ENCODE peak calls at places on chromosomes 4 and X, in nine cellular contexts. W is left ventricle myocardium inferior; I is brain microvascular endothelial cell; C is DMS53; K is CD8-positive, alpha-beta memory T cell; Q is DMS 273 treated with DMSO at 0.1 percent for 48 hours; M is WTC11; O is left cardiac atrium; X is NCI-H774. T is an unnamed sample.

GRCh38 chr4:144591401-144591800 is 54.6 kb upstream of the HHIP start:
- DNase-seq in M (no peak), C (peak; percentile 80), Q (no peak), W (no peak), X (peak; percentile 16), O (no peak), I (peak; percentile 59), K (no peak), T (no peak)

GRCh38 chr4:163544407-163545038 is 50.0 kb downstream of the TMA16 start:
- DNase-seq in C (peak; percentile 68), Q (peak; percentile 19), W (peak; percentile 43), X (peak; percentile 8), I (peak; percentile 35), M (peak; percentile 64), K (peak; percentile 64), O (peak; percentile 56), T (peak; percentile 70)

GRCh38 chr4:26807330-26807729 is 53.3 kb upstream of the STIM2 start:
- DNase-seq in O (no peak), Q (no peak), I (no peak), W (no peak), K (no peak), C (no peak), M (no peak), X (no peak), T (no peak)

GRCh38 chr4:110454456-110454855 is 21.5 kb upstream of the ENPEP start:
- DNase-seq in X (no peak), C (no peak), K (no peak), I (no peak), Q (no peak), W (no peak), M (no peak), O (no peak), T (no peak)

GRCh38 chrX:47232803-47233332 is at the start of gene USP11:
- DNase-seq in I (peak; percentile 10), K (peak; percentile 85), O (peak; percentile 47), X (peak; percentile 18), Q (no peak), W (no peak), C (peak; percentile 80), M (peak; percentile 38), T (peak; percentile 27)

GRCh38 chr4:162408309-162408708 is 244.5 kb upstream of the FSTL5 start:
- DNase-seq in I (no peak), C (peak; percentile 63), W (no peak), O (no peak), Q (no peak), K (no peak), M (no peak), X (no peak), T (no peak)

GRCh38 chr4:8427761-8428287 is 12.7 kb downstream of the ACOX3 start:
- DNase-seq in K (no peak), M (no peak), C (peak; percentile 73), I (peak; percentile 43), W (peak; percentile 37), X (no peak), O (peak; percentile 61), Q (no peak), T (no peak)

GRCh38 chr4:62014982-62015739 is 815.0 kb downstream of the ADGRL3 start:
- DNase-seq in X (no peak), O (no peak), Q (no peak), K (no peak), C (no peak), W (no peak), I (no peak), M (no peak), T (no peak)

GRCh38 chr4:147628415-147628814 is 11.2 kb downstream of the TMEM184C start:
- DNase-seq in O (no peak), Q (no peak), M (no peak), K (no peak), X (no peak), C (no peak), I (no peak), W (no peak), T (no peak)

GRCh38 chr4:138341739-138342415 is 99.7 kb upstream of the SLC7A11 start:
- DNase-seq in I (no peak), W (no peak), O (no peak), M (no peak), K (no peak), C (no peak), X (no peak), Q (no peak), T (no peak)

GRCh38 chrX:117301086-117301485 is 815.5 kb downstream of the KLHL13 start:
- DNase-seq in Q (no peak), O (no peak), M (no peak), I (no peak), X (no peak), K (no peak), C (no peak), W (no peak), T (no peak)

GRCh38 chr4:99887837-99888236 is 6.4 kb downstream of the LAMTOR3 start:
- DNase-seq in I (no peak), Q (no peak), X (no peak), M (no peak), W (no peak), K (no peak), O (no peak), C (no peak), T (no peak)

GRCh38 chrX:123422875-123423274 is 238.8 kb downstream of the GRIA3 start:
- DNase-seq in X (no peak), M (peak; percentile 11), O (no peak), K (no peak), I (peak; percentile 19), W (no peak), C (peak; percentile 64), Q (no peak), T (peak; percentile 16)

GRCh38 chr4:170026253-170026991 is at the start of gene MFAP3L:
- DNase-seq in Q (peak; percentile 45), X (peak; percentile 73), K (peak; percentile 82), I (peak; percentile 81), M (peak; percentile 88), O (peak; percentile 91), W (peak; percentile 90), C (peak; percentile 95), T (peak; percentile 89)

GRCh38 chr4:37891221-37892159 is 606 bp downstream of the TBC1D1 start:
- DNase-seq in O (peak; percentile 47), W (peak; percentile 37), M (peak; percentile 19), I (no peak), Q (no peak), C (peak; percentile 83), K (peak; percentile 71), X (peak; percentile 20), T (peak; percentile 47)

GRCh38 chr4:125283702-125284279 is 31.0 kb upstream of the FAT4 start:
- DNase-seq in C (peak; percentile 44), K (no peak), O (no peak), M (no peak), Q (no peak), W (no peak), X (no peak), I (no peak), T (no peak)

GRCh38 chrX:147476008-147476407 is 435.7 kb upstream of the FMR1 start:
- DNase-seq in O (no peak), C (peak; percentile 60), W (no peak), K (no peak), X (no peak), I (no peak), M (no peak), Q (no peak), T (peak; percentile 43)

GRCh38 chr4:42654606-42655005 is 2.3 kb downstream of the ATP8A1 start:
- DNase-seq in K (no peak), Q (no peak), M (no peak), O (peak; percentile 35), I (peak; percentile 56), W (no peak), C (peak; percentile 66), X (no peak), T (no peak)

GRCh38 chr4:4610672-4611071 is 68.8 kb upstream of the STX18 start:
- DNase-seq in W (no peak), Q (no peak), M (no peak), K (no peak), O (no peak), C (no peak), X (no peak), I (no peak), T (no peak)

GRCh38 chr4:106614446-106614845 is 245.9 kb upstream of the GIMD1 start:
- DNase-seq in O (no peak), K (no peak), X (no peak), C (no peak), I (no peak), Q (no peak), W (no peak), M (no peak), T (no peak)

GRCh38 chr4:87532109-87532508 is 2.9 kb upstream of the SPARCL1 start:
- DNase-seq in C (no peak), I (no peak), Q (no peak), M (no peak), O (no peak), K (no peak), X (no peak), W (no peak), T (no peak)

GRCh38 chrX:134813697-134814096 is 155.4 kb upstream of the PLAC1 start:
- DNase-seq in C (no peak), W (no peak), Q (no peak), O (no peak), I (no peak), K (no peak), M (no peak), X (no peak), T (peak; percentile 39)

GRCh38 chr4:39933689-39934590 is 43.8 kb downstream of the PDS5A start:
- DNase-seq in C (no peak), O (no peak), X (no peak), W (no peak), M (no peak), I (peak; percentile 41), Q (no peak), K (no peak), T (no peak)

GRCh38 chr4:161522031-161522430 is 641.8 kb downstream of the FSTL5 start:
- DNase-seq in W (no peak), K (no peak), I (no peak), O (no peak), M (no peak), X (peak; percentile 21), C (peak; percentile 95), Q (no peak), T (peak; percentile 42)

GRCh38 chrX:24259544-24260240 is 54.2 kb downstream of the SUPT20HL2 start:
- DNase-seq in I (peak; percentile 68), W (no peak), C (peak; percentile 78), Q (peak; percentile 24), K (no peak), O (no peak), M (peak; percentile 13), X (peak; percentile 8), T (peak; percentile 67)

GRCh38 chrX:74924449-74925209 is 623 bp downstream of the NEXMIF start:
- DNase-seq in C (peak; percentile 86), O (peak; percentile 45), I (peak; percentile 5), X (peak; percentile 45), M (peak; percentile 54), K (no peak), Q (peak; percentile 45), W (peak; percentile 15), T (peak; percentile 36)

GRCh38 chr4:8403173-8403753 is 37.3 kb downstream of the ACOX3 start:
- DNase-seq in W (peak; percentile 89), K (no peak), C (peak; percentile 89), Q (peak; percentile 1), O (peak; percentile 91), I (peak; percentile 77), M (peak; percentile 88), X (no peak), T (peak; percentile 81)

GRCh38 chrX:20498851-20499635 is 232.3 kb upstream of the RPS6KA3 start:
- DNase-seq in I (no peak), K (no peak), M (no peak), O (no peak), W (no peak), X (no peak), Q (no peak), C (no peak), T (no peak)

GRCh38 chrX:41265615-41266014 is 68.3 kb upstream of the DDX3X start:
- DNase-seq in O (no peak), M (no peak), Q (no peak), X (no peak), I (peak; percentile 53), K (peak; percentile 60), W (no peak), C (no peak), T (peak; percentile 18)

GRCh38 chr4:106414366-106414765 is 45.8 kb upstream of the GIMD1 start:
- DNase-seq in K (no peak), C (no peak), I (no peak), O (no peak), Q (no peak), X (no peak), W (no peak), M (no peak), T (no peak)

GRCh38 chr4:143667461-143667860 is 33.0 kb downstream of the FREM3 start:
- DNase-seq in K (no peak), C (no peak), Q (no peak), O (peak; percentile 40), I (peak; percentile 1), W (no peak), X (no peak), M (no peak), T (peak; percentile 65)

T was measured in testis.